ENCODE peak calls at places on chromosomes 2 and 18, in six cellular contexts. O, R, E, Z, J and X are unnamed samples.

GRCh38 chr18:73613706-73614340 is 533.8 kb downstream of the FBXO15 start:
- DNase-seq in E (no peak), Z (no peak), R (no peak), O (no peak), J (no peak), X (no peak)

GRCh38 chr2:25885933-25886332 is 7.6 kb upstream of the ASXL2 start:
- DNase-seq in J (no peak), O (peak; percentile 83), E (no peak), Z (no peak), R (no peak), X (no peak)

GRCh38 chr2:220446106-220446712 is 818.8 kb downstream of the SLC4A3 start:
- DNase-seq in J (no peak), R (no peak), E (no peak), O (no peak), Z (no peak), X (no peak)

GRCh38 chr18:76657428-76657827 is 162.4 kb upstream of the ZNF516 start:
- DNase-seq in J (no peak), O (no peak), E (no peak), Z (no peak), R (no peak), X (no peak)

GRCh38 chr2:68837861-68838341 is 33.3 kb downstream of the BMP10 start:
- DNase-seq in J (no peak), E (no peak), Z (no peak), O (peak; percentile 30), R (no peak), X (no peak)

GRCh38 chr2:139949242-139949972 is 1169.2 kb upstream of the NXPH2 start:
- DNase-seq in O (no peak), J (no peak), Z (no peak), R (no peak), E (no peak), X (no peak)

GRCh38 chr2:101473911-101474751 is 781 bp downstream of the RFX8 start:
- DNase-seq in R (no peak), E (peak; percentile 27), J (no peak), O (no peak), Z (no peak), X (no peak)

GRCh38 chr2:23312996-23313606 is 71.9 kb upstream of the KLHL29 start:
- DNase-seq in O (no peak), R (no peak), J (no peak), Z (peak; percentile 14), E (no peak), X (no peak)

GRCh38 chr18:8056723-8057122 is 489.6 kb downstream of the PTPRM start:
- DNase-seq in J (no peak), O (no peak), R (no peak), E (no peak), Z (no peak), X (no peak)

GRCh38 chr2:3198119-3198518 is 179.5 kb downstream of the EIPR1 start:
- DNase-seq in J (no peak), E (no peak), O (no peak), Z (peak; percentile 25), R (no peak), X (no peak)

GRCh38 chr2:120544522-120544921 is 191.1 kb upstream of the GLI2 start:
- DNase-seq in Z (no peak), J (no peak), E (no peak), R (no peak), O (no peak), X (no peak)

GRCh38 chr18:574456-575228 is 5.5 kb upstream of the CETN1 start:
- DNase-seq in Z (no peak), O (no peak), R (no peak), E (no peak), J (no peak), X (no peak)

GRCh38 chr2:162915858-162916257 is 77.3 kb upstream of the KCNH7 start:
- DNase-seq in R (no peak), J (no peak), Z (no peak), O (no peak), E (no peak), X (no peak)

GRCh38 chr18:50334546-50335152 is 40.2 kb upstream of the SKA1 start:
- DNase-seq in R (no peak), E (no peak), J (no peak), O (no peak), Z (no peak), X (no peak)

GRCh38 chr2:219384872-219385271 is 2.8 kb downstream of the DNPEP start:
- DNase-seq in E (no peak), Z (no peak), J (no peak), O (no peak), R (no peak), X (no peak)

GRCh38 chr2:120593921-120594686 is 141.6 kb upstream of the GLI2 start:
- DNase-seq in O (no peak), R (no peak), J (no peak), Z (no peak), E (no peak), X (no peak)

GRCh38 chr2:4139711-4140110 is 436.3 kb downstream of the DCDC2C start:
- DNase-seq in E (no peak), R (no peak), O (peak; percentile 2), Z (peak; percentile 76), J (no peak), X (no peak)

GRCh38 chr18:58578321-58578720 is 50.6 kb downstream of the ALPK2 start:
- DNase-seq in E (no peak), O (no peak), Z (no peak), R (no peak), J (no peak), X (no peak)

GRCh38 chr2:73232471-73233153 is 427 bp downstream of the PRADC1 start:
- DNase-seq in R (no peak), J (no peak), Z (peak; percentile 14), E (no peak), O (no peak), X (no peak)

GRCh38 chr2:231189171-231189530 is 9.3 kb upstream of the ARMC9 start:
- DNase-seq in J (no peak), E (peak; percentile 21), R (no peak), Z (no peak), O (no peak), X (no peak)

GRCh38 chr2:230925879-230926765 is 1.1 kb upstream of the GPR55 start:
- DNase-seq in J (no peak), O (no peak), E (peak; percentile 11), Z (no peak), R (peak; percentile 12), X (no peak)

GRCh38 chr18:76805221-76805620 is 17.1 kb upstream of the ZNF236 start:
- DNase-seq in J (no peak), R (no peak), E (no peak), O (no peak), Z (no peak), X (no peak)